ENCODE peak calls at places on chromosomes 2 and 18, in four cellular contexts. Y, L, D and Z are unnamed samples.

GRCh38 chr2:238731961-238732360 is 115.9 kb upstream of the TWIST2 start:
- DNase-seq in L (no peak), D (no peak), Y (no peak), Z (no peak)

GRCh38 chr2:62857139-62857931 is 151.8 kb downstream of the EHBP1 start:
- DNase-seq in D (no peak), L (no peak), Y (no peak), Z (no peak)

GRCh38 chr18:14025306-14025940 is 106.8 kb downstream of the ZNF519 start:
- DNase-seq in D (no peak), L (no peak), Y (no peak), Z (no peak)

GRCh38 chr2:205376071-205376470 is 306.2 kb upstream of the NRP2 start:
- DNase-seq in L (no peak), Y (no peak), D (no peak), Z (no peak)

GRCh38 chr2:238784671-238785527 is 63.0 kb upstream of the TWIST2 start:
- DNase-seq in L (no peak), Y (peak; percentile 63), D (peak; percentile 77), Z (peak; percentile 85)

GRCh38 chr2:202186641-202187202 is 51.7 kb downstream of the SUMO1 start:
- DNase-seq in Y (no peak), D (no peak), L (no peak), Z (no peak)

GRCh38 chr2:207725815-207726578 is 14.6 kb downstream of the CCNYL1 start:
- DNase-seq in D (no peak), L (no peak), Y (no peak), Z (no peak)

GRCh38 chr18:3463052-3463451 is 13.1 kb downstream of the TGIF1 start:
- DNase-seq in Y (no peak), D (no peak), L (no peak), Z (no peak)

GRCh38 chr2:99881901-99882591 is 260.3 kb downstream of the AFF3 start:
- DNase-seq in D (no peak), Y (peak; percentile 21), L (no peak), Z (peak; percentile 49)

GRCh38 chr2:140454717-140455116 is 1674.5 kb upstream of the NXPH2 start:
- DNase-seq in Y (no peak), L (no peak), D (no peak), Z (no peak)

GRCh38 chr18:45860971-45861370 is 35.5 kb downstream of the SIGLEC15 start:
- DNase-seq in Y (no peak), D (no peak), L (no peak), Z (no peak)

GRCh38 chr2:47964722-47965434 is 58.6 kb upstream of the FBXO11 start:
- DNase-seq in D (no peak), Y (no peak), L (no peak), Z (no peak)

GRCh38 chr2:212237350-212238095 is 301.1 kb downstream of the ERBB4 start:
- DNase-seq in Y (no peak), L (peak; percentile 56), D (peak; percentile 53), Z (no peak)

GRCh38 chr18:78753240-78753639 is 226.4 kb upstream of the SALL3 start:
- DNase-seq in L (peak; percentile 55), Y (no peak), D (no peak), Z (no peak)

GRCh38 chr18:57889841-57890240 is 86.7 kb upstream of the ATP8B1 start:
- DNase-seq in D (no peak), Y (no peak), L (no peak), Z (no peak)

GRCh38 chr2:240480834-240481623 is 45.6 kb downstream of the GPC1 start:
- DNase-seq in L (peak; percentile 72), D (peak; percentile 39), Y (no peak), Z (no peak)

GRCh38 chr2:204491528-204491927 is 53.7 kb upstream of the PARD3B start:
- DNase-seq in D (no peak), Y (no peak), L (no peak), Z (no peak)

GRCh38 chr18:47143153-47143552 is 7.1 kb downstream of the HDHD2 start:
- DNase-seq in D (no peak), L (no peak), Y (no peak), Z (no peak)

GRCh38 chr2:69917854-69918253 is 2.9 kb downstream of the MXD1 start:
- DNase-seq in Y (peak; percentile 44), L (no peak), D (no peak), Z (no peak)

GRCh38 chr2:35973132-35973736 is 382.3 kb upstream of the CRIM1 start:
- DNase-seq in Y (peak; percentile 19), D (no peak), L (no peak), Z (peak; percentile 46)

GRCh38 chr2:226760412-226761194 is 39.0 kb downstream of the IRS1 start:
- DNase-seq in L (no peak), Y (no peak), D (no peak), Z (no peak)

GRCh38 chr18:49616618-49617328 is 54.9 kb downstream of the LIPG start:
- DNase-seq in D (no peak), Y (no peak), L (no peak), Z (no peak)

GRCh38 chr2:173716458-173717052 is 248.6 kb downstream of the SP3 start:
- DNase-seq in L (no peak), D (no peak), Y (no peak), Z (no peak)

GRCh38 chr2:73851274-73851673 is 22.5 kb downstream of the STAMBP start:
- DNase-seq in D (no peak), L (no peak), Y (peak; percentile 3), Z (no peak)

GRCh38 chr2:70983506-70984227 is 5.2 kb downstream of the ANKRD53 start:
- DNase-seq in D (no peak), Y (no peak), L (no peak), Z (no peak)

GRCh38 chr2:10303634-10304378 is 1.1 kb downstream of the HPCAL1 start:
- DNase-seq in L (peak; percentile 92), D (peak; percentile 80), Y (peak; percentile 54), Z (peak; percentile 55)

GRCh38 chr2:232476791-232477190 is 10.8 kb downstream of the ECEL1 start:
- DNase-seq in D (peak; percentile 28), L (peak; percentile 62), Y (no peak), Z (no peak)

GRCh38 chr2:69688212-69688611 is 44.7 kb upstream of the AAK1 start:
- DNase-seq in D (no peak), Y (no peak), L (no peak), Z (no peak)

GRCh38 chr2:85736456-85737355 is 17.1 kb upstream of the ATOH8 start:
- DNase-seq in Y (no peak), L (no peak), D (no peak), Z (no peak)

GRCh38 chr2:121349721-121350401 is 64.9 kb upstream of the TFCP2L1 start:
- DNase-seq in Y (no peak), L (no peak), D (no peak), Z (no peak)

GRCh38 chr2:16285813-16286510 is 345.6 kb downstream of the MYCN start:
- DNase-seq in D (no peak), Y (no peak), L (no peak), Z (no peak)

DNA sequence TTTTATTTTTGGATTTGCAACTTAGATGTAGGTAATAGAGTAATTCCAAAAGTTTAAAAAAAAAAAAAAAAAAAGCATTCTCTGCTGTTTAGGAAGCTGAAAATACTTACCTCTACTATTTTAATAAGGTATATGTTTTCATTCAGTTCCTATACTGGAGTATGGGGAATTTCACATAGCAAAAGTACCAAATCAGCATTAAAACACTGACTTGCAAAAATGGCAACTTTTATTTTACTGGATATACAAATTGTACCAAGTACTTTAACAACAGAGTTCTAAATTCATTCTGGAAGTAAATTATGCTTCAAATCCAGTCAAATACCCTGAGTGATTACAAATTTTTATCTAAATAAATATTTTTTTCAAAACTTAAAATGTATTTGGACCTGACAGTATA is 76.7 kb downstream of the TCF4 start:
- DNase-seq in D (no peak), Y (no peak), L (no peak), Z (no peak)
- H3K27ac ChIP-seq in D (peak overlapping the region; percentile 80), Y (peak overlapping the region; percentile 13), L (peak overlapping the region; percentile 90), Z (peak overlapping the region; percentile 45)

GRCh38 chr2:234689911-234690379 is 193.1 kb upstream of the ARL4C start:
- DNase-seq in D (no peak), Y (no peak), L (no peak), Z (no peak)

GRCh38 chr2:234691968-234692955 is 195.4 kb upstream of the ARL4C start:
- DNase-seq in Y (no peak), L (no peak), D (no peak), Z (no peak)

GRCh38 chr2:234694244-234695013 is 197.5 kb upstream of the ARL4C start:
- DNase-seq in D (no peak), Y (no peak), L (no peak), Z (no peak)

GRCh38 chr2:234690569-234691225 is 193.8 kb upstream of the ARL4C start:
- DNase-seq in L (no peak), Y (no peak), D (no peak), Z (no peak)

DNA sequence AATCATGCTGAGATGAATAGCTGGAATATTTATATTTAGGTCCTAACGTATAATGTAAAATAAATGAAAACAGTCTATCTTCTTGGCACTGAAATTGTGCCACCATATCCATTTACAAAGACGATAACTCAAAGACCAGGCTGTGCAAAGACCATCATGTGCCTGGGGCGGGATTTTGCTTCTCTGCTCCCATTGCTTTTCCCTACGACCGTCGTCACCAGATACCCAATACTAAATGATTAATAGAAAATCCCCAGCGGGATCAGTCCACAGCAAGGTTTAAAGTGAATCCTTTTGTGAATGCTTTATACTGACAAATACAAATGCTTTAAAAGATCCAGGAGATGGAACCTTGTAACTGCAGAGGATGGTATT is 194.3 kb upstream of the ARL4C start:
- DNase-seq in L (no peak), D (no peak), Y (no peak), Z (no peak)
- H3K27ac ChIP-seq in L (no peak overlapping the region), D (no peak overlapping the region), Y (peak overlapping the region; percentile 27), Z (no peak overlapping the region)

GRCh38 chr2:241500431-241500975 is 7.9 kb downstream of the STK25 start:
- DNase-seq in D (peak; percentile 39), L (peak; percentile 60), Y (no peak), Z (no peak)

GRCh38 chr2:241500016-241500415 is 8.4 kb downstream of the STK25 start:
- DNase-seq in Y (no peak), D (peak; percentile 12), L (peak; percentile 29), Z (no peak)

GRCh38 chr2:241498115-241499070 is 10.0 kb downstream of the STK25 start:
- DNase-seq in L (no peak), D (no peak), Y (no peak), Z (no peak)

GRCh38 chr2:241501099-241501541 is 7.3 kb downstream of the STK25 start:
- DNase-seq in L (peak; percentile 58), Y (no peak), D (peak; percentile 29), Z (no peak)

DNA sequence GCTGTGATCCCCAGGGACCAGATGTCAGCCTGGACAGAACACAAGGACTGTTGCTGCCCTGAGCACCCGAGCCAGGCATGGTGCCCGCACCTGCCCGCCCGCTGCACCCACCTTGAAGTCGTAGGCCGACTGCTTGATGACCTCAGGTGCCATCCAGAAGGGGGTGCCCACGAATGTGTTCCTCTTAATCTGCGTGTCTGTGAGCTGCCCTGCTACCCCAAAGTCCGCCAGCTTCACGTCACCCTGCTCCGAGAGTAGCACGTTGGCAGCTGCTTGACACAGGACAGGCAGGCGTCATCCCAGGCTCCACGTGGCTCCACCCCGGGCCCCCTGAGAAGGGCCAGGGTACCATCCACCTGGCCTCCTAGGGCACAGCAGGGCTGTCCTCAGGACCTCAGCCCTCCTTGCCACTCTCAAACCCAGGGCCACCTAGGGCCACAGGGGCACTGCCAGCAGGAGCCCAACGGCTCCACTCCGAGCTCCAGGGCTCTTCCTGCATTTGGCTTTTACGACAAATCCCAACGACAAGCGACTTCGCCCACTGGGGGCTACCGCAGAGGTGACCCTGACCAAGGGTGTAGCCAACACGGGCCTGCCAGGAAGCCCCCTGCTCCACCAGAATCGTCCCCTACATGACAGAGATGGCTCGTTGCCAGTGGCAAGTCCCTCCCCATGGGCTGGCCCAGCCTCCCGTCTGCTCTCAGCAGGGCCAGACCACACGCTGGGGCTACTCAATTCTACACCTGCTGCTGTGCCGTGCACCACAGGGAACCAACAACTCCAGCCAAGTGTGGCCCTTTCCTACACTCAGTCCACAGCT is 9.0 kb downstream of the STK25 start:
- DNase-seq in D (no peak), Y (no peak), L (peak; percentile 70), Z (no peak)
- H3K27ac ChIP-seq in D (no peak overlapping the region), Y (no peak overlapping the region), L (no peak overlapping the region), Z (no peak overlapping the region)

GRCh38 chr18:55778731-55779460 is 190.9 kb upstream of the TCF4 start:
- DNase-seq in Y (no peak), D (no peak), L (no peak), Z (peak; percentile 22)
- H3K27ac ChIP-seq in Y (no peak overlapping the region), D (peak overlapping the region; percentile 76), L (peak overlapping the region; percentile 65), Z (no peak overlapping the region)